ENCODE peak calls at places on chromosomes 11 and 22, in four cellular contexts. T is right cardiac atrium, X is kidney, J is hepatocyte. V is an unnamed sample.

GRCh38 chr11:117759305-117759704 is 37.7 kb downstream of the DSCAML1 start:
- DNase-seq in T (no peak), X (no peak), J (no peak), V (peak)

GRCh38 chr22:19943665-19944026 is 2.0 kb upstream of the TXNRD2 start:
- DNase-seq in T (peak), X (peak), J (no peak), V (peak)

GRCh38 chr11:132318421-132319157 is 948.2 kb downstream of the NTM start:
- DNase-seq in T (no peak), X (no peak), J (no peak), V (no peak)

GRCh38 chr11:7548659-7549283 is 35.0 kb downstream of the PPFIBP2 start:
- DNase-seq in T (no peak), X (no peak), J (peak), V (peak)

GRCh38 chr11:46519351-46519750 is 74.5 kb downstream of the AMBRA1 start:
- DNase-seq in T (no peak), X (no peak), J (no peak), V (no peak)

GRCh38 chr11:116542386-116542785 is 230.4 kb downstream of the BUD13 start:
- DNase-seq in T (no peak), X (peak), J (no peak), V (no peak)

GRCh38 chr11:68803766-68804165 is 38.0 kb downstream of the CPT1A start:
- DNase-seq in T (no peak), X (no peak), J (no peak), V (no peak)

GRCh38 chr11:73040046-73040445 is 102.1 kb downstream of the FCHSD2 start:
- DNase-seq in T (no peak), X (no peak), J (no peak), V (peak)

GRCh38 chr11:12884751-12885318 is 124.3 kb upstream of the RASSF10 start:
- DNase-seq in T (no peak), X (no peak), J (peak), V (no peak)

GRCh38 chr22:36330655-36331305 is 57.0 kb downstream of the MYH9 start:
- DNase-seq in T (peak), X (peak), J (peak), V (no peak)

DNA sequence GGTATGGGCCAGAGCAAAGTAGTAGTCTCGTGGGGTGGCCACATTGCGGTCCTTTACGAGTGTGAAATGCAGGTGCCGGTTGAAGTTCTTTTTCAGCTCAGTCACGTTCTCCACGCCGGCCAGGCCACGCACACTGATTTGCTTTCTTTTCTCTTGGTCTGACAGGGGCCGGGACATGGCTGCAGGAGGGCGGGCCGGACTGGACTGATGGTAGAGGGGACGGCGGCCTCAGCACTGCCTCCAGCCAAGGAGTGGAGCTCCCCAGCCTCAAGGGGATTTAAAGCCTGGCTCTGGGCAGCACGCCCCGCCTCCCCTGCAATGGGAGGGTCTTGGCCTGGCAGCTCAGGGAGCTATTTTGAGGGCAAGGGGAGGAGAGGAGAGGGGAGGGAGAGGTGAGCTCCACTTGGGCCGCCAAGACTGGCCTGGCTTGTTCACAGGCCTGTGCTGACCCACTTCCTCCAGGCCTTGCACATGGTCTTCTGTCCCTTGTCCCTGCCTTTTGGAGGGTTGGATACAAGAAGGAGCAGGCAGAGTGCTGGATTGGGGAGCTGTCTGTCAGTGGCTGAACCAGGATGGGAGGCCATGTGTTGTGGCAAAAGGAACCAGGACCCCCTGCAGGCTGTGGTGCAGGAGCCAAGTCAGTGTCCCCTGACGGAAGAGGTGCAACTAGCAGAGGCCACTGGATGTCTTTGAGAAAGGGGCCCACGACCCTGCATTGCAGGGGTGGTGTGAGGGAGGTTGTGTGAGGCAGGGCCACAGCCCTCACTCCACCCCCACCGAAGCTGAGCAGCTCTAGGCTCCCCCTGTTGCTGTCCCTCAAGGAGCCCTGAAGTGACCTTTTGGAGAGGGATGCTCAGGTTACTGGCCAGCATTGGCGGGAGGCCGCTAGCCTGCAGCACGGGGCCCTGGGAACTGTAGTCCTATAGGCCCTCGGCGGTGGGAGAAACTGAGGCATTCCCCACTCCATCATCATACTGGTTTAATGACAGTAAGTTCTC is at the start of gene PYGM:
- DNase-seq in T (peak), X (peak), J (peak), V (peak)
- H3K4me3 ChIP-seq in T (no peak), X (no peak), J (no peak), V (no peak)

GRCh38 chr11:92226331-92227232 is 2.0 kb downstream of the FAT3 start:
- DNase-seq in T (peak), X (peak), J (peak), V (peak)
- H3K4me3 ChIP-seq in T (peak), X (peak), J (peak), V (peak)

DNA sequence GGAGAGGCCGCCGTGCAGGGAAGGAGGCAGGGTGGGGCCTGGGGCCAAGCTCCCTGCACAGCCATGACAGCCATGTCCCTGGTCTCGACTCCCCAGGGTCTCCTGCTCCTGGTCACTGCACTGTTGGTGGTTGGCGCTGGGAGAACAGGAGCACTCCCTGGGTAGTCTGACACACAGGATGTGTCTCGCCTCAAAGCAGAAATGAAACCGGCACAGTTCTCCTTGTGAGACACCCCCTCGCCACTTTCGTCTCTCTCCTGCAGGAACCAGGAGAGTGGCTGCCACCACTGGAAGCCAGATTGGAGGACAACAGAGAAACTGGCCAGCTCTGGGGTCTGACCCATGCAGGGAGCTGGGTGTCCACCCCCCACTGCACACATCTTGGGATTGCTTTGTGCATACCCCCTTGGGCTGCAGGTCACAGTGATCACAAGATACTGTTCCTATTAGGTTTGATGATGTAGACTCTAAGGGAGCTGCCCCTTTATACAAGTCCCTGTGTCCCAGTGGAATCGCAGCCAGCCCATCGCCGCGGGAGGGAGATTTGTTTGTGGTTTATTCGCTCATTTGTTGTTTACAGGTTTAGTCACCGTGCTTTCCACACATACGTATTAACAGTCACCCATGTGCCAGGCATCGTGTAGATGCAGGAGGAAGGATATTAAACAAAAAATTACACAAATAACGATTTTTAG is 27.0 kb upstream of the YWHAH start:
- DNase-seq in T (no peak), X (no peak), J (no peak), V (no peak)
- H3K4me3 ChIP-seq in T (no peak), X (no peak), J (no peak), V (no peak)

DNA sequence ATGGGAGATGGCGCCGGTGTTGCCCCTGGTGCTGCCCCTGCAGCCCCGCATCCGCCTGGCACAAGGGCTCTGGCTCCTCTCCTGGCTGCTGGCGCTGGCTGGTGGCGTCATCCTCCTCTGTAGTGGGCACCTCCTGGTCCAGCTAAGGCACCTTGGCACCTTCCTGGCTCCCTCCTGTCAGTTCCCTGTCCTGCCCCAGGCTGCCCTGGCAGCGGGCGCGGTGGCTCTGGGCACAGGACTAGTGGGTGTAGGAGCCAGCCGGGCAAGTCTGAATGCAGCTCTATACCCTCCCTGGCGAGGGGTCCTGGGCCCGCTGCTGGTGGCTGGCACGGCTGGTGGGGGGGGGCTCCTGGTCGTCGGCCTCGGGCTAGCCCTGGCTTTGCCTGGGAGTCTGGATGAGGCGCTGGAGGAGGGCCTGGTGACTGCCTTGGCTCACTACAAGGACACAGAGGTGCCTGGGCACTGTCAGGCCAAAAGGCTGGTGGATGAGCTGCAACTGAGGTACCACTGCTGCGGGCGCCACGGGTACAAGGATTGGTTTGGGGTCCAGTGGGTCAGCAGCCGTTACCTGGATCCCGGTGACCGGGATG is 313 bp downstream of the ROM1 start:
- DNase-seq in T (peak), X (no peak), J (no peak), V (no peak)
- H3K4me3 ChIP-seq in T (no peak), X (peak), J (no peak), V (peak)

GRCh38 chr11:3873712-3874349 is 18.4 kb downstream of the STIM1 start:
- DNase-seq in T (no peak), X (no peak), J (no peak), V (no peak)
- H3K4me3 ChIP-seq in T (no peak), X (no peak), J (no peak), V (no peak)

DNA sequence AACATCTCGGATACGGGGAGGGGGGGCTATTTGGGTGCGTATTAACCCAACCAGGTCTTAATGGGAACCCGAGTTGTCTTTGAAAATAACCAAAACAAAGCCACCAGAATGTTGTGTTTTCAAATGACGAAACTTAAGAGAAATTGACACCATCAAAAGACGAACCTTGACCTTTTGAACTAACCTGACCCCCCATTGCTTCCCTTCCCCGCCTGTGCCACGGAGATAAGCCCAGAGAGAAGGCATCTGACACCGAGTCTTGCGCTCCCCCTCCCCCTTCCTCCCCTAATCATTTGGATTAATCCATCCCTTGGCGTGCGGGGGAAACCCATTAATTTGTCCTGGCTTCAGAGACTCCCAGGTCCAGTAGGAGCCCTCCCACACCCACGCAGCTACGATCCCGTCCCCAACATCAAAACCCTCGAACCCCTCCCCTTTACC is 4.5 kb upstream of the GCAT start:
- DNase-seq in T (peak), X (no peak), J (no peak), V (peak)
- H3K4me3 ChIP-seq in T (peak), X (peak), J (peak), V (peak)